ENCODE peak calls at places on chromosomes 6 and 20, in five cellular contexts. J, F, V, M and S are unnamed samples.
A peak's percentile ranks its signal among the peaks of the same experiment; 100 is the strongest.

GRCh38 chr6:10419749-10420545 is 5.1 kb upstream of the TFAP2A start:
- DNase-seq in V (no peak), J (no peak), F (no peak), M (no peak), S (no peak)

GRCh38 chr6:149059557-149059956 is 258.0 kb upstream of the TAB2 start:
- DNase-seq in M (no peak), F (no peak), J (no peak), V (no peak), S (no peak)

GRCh38 chr20:31770243-31770642 is 31.2 kb downstream of the TPX2 start:
- DNase-seq in J (no peak), F (no peak), M (no peak), V (no peak), S (no peak)

GRCh38 chr6:46235242-46235641 is 64.5 kb upstream of the ENPP5 start:
- DNase-seq in F (no peak), J (no peak), V (no peak), M (no peak), S (no peak)

GRCh38 chr20:21504323-21504722 is 9.5 kb downstream of the NKX2-2 start:
- DNase-seq in M (no peak), J (no peak), V (peak; percentile 14), F (no peak), S (no peak)

GRCh38 chr20:52105045-52105572 is 86.5 kb downstream of the ZFP64 start:
- DNase-seq in V (peak; percentile 48), M (no peak), J (no peak), F (no peak), S (no peak)

GRCh38 chr6:136069119-136069518 is 181.0 kb downstream of the MTFR2 start:
- DNase-seq in V (no peak), F (no peak), J (no peak), M (no peak), S (no peak)

GRCh38 chr20:50294164-50295088 is 103.8 kb downstream of the CEBPB start:
- DNase-seq in J (peak; percentile 53), V (no peak), F (no peak), M (no peak), S (no peak)

GRCh38 chr20:47701612-47702011 is 83.7 kb downstream of the SULF2 start:
- DNase-seq in M (no peak), F (no peak), J (no peak), V (no peak), S (no peak)

GRCh38 chr6:63307581-63308246 is 12.1 kb downstream of the LGSN start:
- DNase-seq in J (peak; percentile 72), F (no peak), V (peak; percentile 29), M (peak; percentile 13), S (peak; percentile 20)

GRCh38 chr6:131331873-131332759 is 196.8 kb downstream of the AKAP7 start:
- DNase-seq in M (no peak), J (no peak), V (no peak), F (no peak), S (no peak)

GRCh38 chr6:143970827-143971226 is 37.2 kb downstream of the PLAGL1 start:
- DNase-seq in V (no peak), F (no peak), M (no peak), J (no peak), S (no peak)

GRCh38 chr6:52590634-52590985 is 13.8 kb upstream of the TRAM2 start:
- DNase-seq in J (peak; percentile 52), V (no peak), M (no peak), F (no peak), S (no peak)

GRCh38 chr6:124073021-124073420 is 269.4 kb downstream of the NKAIN2 start:
- DNase-seq in M (no peak), J (no peak), F (no peak), V (no peak), S (no peak)

GRCh38 chr6:149733321-149733720 is 13.0 kb downstream of the NUP43 start:
- DNase-seq in M (no peak), F (no peak), V (no peak), J (no peak), S (no peak)

GRCh38 chr20:4802023-4802422 is 80.3 kb downstream of the PRND start:
- DNase-seq in J (no peak), V (no peak), M (no peak), F (no peak), S (no peak)

GRCh38 chr20:889110-889509 is 27.0 kb downstream of the ANGPT4 start:
- DNase-seq in J (no peak), M (no peak), F (no peak), V (no peak), S (no peak)

GRCh38 chr6:170264086-170264485 is 26.8 kb downstream of the DLL1 start:
- DNase-seq in J (no peak), M (no peak), F (no peak), V (no peak), S (no peak)

GRCh38 chr6:113500221-113500620 is 356.9 kb upstream of the MARCKS start:
- DNase-seq in M (no peak), V (no peak), F (no peak), J (no peak), S (no peak)

GRCh38 chr6:45658958-45659357 is 281.2 kb upstream of the SUPT3H start:
- DNase-seq in M (no peak), J (no peak), F (no peak), V (no peak), S (no peak)

GRCh38 chr20:34095825-34096224 is 16.2 kb downstream of the EIF2S2 start:
- DNase-seq in J (no peak), M (no peak), V (no peak), F (no peak), S (no peak)

GRCh38 chr6:154499854-154500589 is 10.5 kb downstream of the CNKSR3 start:
- DNase-seq in V (no peak), J (no peak), F (no peak), M (no peak), S (no peak)

GRCh38 chr6:97697450-97697849 is 414.4 kb upstream of the MMS22L start:
- DNase-seq in V (no peak), M (no peak), F (no peak), J (no peak), S (no peak)

GRCh38 chr6:37488464-37488863 is 11.2 kb downstream of the CCDC167 start:
- DNase-seq in J (no peak), V (no peak), F (no peak), M (no peak), S (no peak)

GRCh38 chr6:134171517-134171916 is 119.1 kb upstream of the SLC2A12 start:
- DNase-seq in M (no peak), F (no peak), V (no peak), J (no peak), S (no peak)

GRCh38 chr20:44714701-44715494 is at the start of gene CCN5:
- DNase-seq in F (no peak), M (no peak), J (peak; percentile 68), V (peak; percentile 67), S (peak; percentile 44)

GRCh38 chr20:59751075-59751711 is 146.9 kb downstream of the PHACTR3 start:
- DNase-seq in J (peak; percentile 52), V (peak; percentile 92), M (peak; percentile 19), F (peak; percentile 23), S (peak; percentile 76)

GRCh38 chr20:59752101-59752586 is 147.8 kb downstream of the PHACTR3 start:
- DNase-seq in V (no peak), M (peak; percentile 58), J (no peak), F (no peak), S (no peak)

GRCh38 chr20:59754551-59754950 is 150.2 kb downstream of the PHACTR3 start:
- DNase-seq in V (no peak), M (no peak), J (no peak), F (no peak), S (no peak)

GRCh38 chr20:59753836-59754235 is 149.5 kb downstream of the PHACTR3 start:
- DNase-seq in V (no peak), M (no peak), J (no peak), F (no peak), S (no peak)

GRCh38 chr20:59752704-59753460 is 148.5 kb downstream of the PHACTR3 start:
- DNase-seq in V (peak; percentile 41), F (no peak), J (no peak), M (peak; percentile 26), S (no peak)
- TF ChIP-seq RAD21 in V (no peak), F (no peak), J (no peak), M (no peak), S (no peak)

GRCh38 chr6:89488438-89488837 is 55.5 kb downstream of the ANKRD6 start:
- DNase-seq in F (no peak), J (no peak), V (no peak), M (no peak), S (no peak)

GRCh38 chr6:89494131-89494793 is 61.3 kb downstream of the ANKRD6 start:
- DNase-seq in M (no peak), F (no peak), V (no peak), J (no peak), S (no peak)

GRCh38 chr6:89495961-89496535 is 63.1 kb downstream of the ANKRD6 start:
- DNase-seq in J (no peak), V (peak; percentile 31), M (no peak), F (no peak), S (peak; percentile 24)

GRCh38 chr6:89489078-89489477 is 56.1 kb downstream of the ANKRD6 start:
- DNase-seq in V (no peak), F (no peak), M (no peak), J (no peak), S (no peak)

GRCh38 chr6:89492025-89492640 is 59.2 kb downstream of the ANKRD6 start:
- DNase-seq in J (no peak), M (no peak), F (no peak), V (no peak), S (no peak)
- TF ChIP-seq RFX5 in J (no peak), M (no peak), F (no peak), V (no peak), S (no peak)

GRCh38 chr6:42993445-42993844 is 9.1 kb downstream of the PPP2R5D start:
- DNase-seq in M (no peak), F (no peak), J (no peak), V (no peak), S (no peak)
- TF ChIP-seq SIN3A in M (no peak), F (no peak), J (no peak), V (no peak), S (no peak)

GRCh38 chr20:62726276-62726675 is 17.6 kb downstream of the NTSR1 start:
- DNase-seq in M (no peak), F (no peak), V (no peak), J (no peak), S (no peak)

GRCh38 chr20:62726716-62727583 is 18.3 kb downstream of the NTSR1 start:
- DNase-seq in V (no peak), M (no peak), F (no peak), J (no peak), S (no peak)

GRCh38 chr20:62724692-62725595 is 16.3 kb downstream of the NTSR1 start:
- DNase-seq in F (no peak), V (no peak), J (no peak), M (no peak), S (no peak)

GRCh38 chr20:62723768-62724420 is 15.3 kb downstream of the NTSR1 start:
- DNase-seq in M (no peak), V (no peak), J (no peak), F (no peak), S (no peak)

GRCh38 chr20:62725596-62726268 is 17.1 kb downstream of the NTSR1 start:
- DNase-seq in F (no peak), J (no peak), M (no peak), V (no peak), S (no peak)
- TF ChIP-seq RAD21 in F (no peak), J (no peak), M (no peak), V (no peak), S (no peak)